ENCODE peak calls at places on chromosome 7, in five cellular contexts. One of them, this sample, is unnamed.

GRCh38 chr7:128890306-128891109 is 20.0 kb downstream of the KCP start:
- DNase-seq in adrenal gland: no peak
- DNase-seq in H54: no peak
- DNase-seq in uterus: no peak
- DNase-seq in stomach: peak
- DNase-seq in this sample: peak

GRCh38 chr7:94059747-94060146 is 55.6 kb upstream of the BET1 start:
- DNase-seq in H54: no peak
- DNase-seq in adrenal gland: no peak
- DNase-seq in uterus: no peak
- DNase-seq in stomach: no peak
- DNase-seq in this sample: no peak

GRCh38 chr7:55052726-55053431 is 34.1 kb downstream of the EGFR start:
- DNase-seq in uterus: no peak
- DNase-seq in stomach: no peak
- DNase-seq in H54: no peak
- DNase-seq in adrenal gland: peak
- DNase-seq in this sample: no peak

GRCh38 chr7:157570531-157571200 is 233.9 kb downstream of the DNAJB6 start:
- DNase-seq in H54: peak
- DNase-seq in adrenal gland: no peak
- DNase-seq in stomach: no peak
- DNase-seq in uterus: no peak
- DNase-seq in this sample: peak

GRCh38 chr7:107405559-107405958 is 64.3 kb upstream of the GPR22 start:
- DNase-seq in adrenal gland: no peak
- DNase-seq in uterus: no peak
- DNase-seq in stomach: no peak
- DNase-seq in H54: no peak
- DNase-seq in this sample: no peak

GRCh38 chr7:27346531-27347260 is 104.1 kb downstream of the EVX1 start:
- DNase-seq in adrenal gland: peak
- DNase-seq in H54: peak
- DNase-seq in stomach: peak
- DNase-seq in uterus: peak
- DNase-seq in this sample: no peak

GRCh38 chr7:711967-712600 is 14.4 kb upstream of the DNAAF5 start:
- DNase-seq in adrenal gland: no peak
- DNase-seq in uterus: no peak
- DNase-seq in H54: no peak
- DNase-seq in stomach: no peak
- DNase-seq in this sample: peak

GRCh38 chr7:104973909-104974415 is 40.0 kb upstream of the KMT2E start:
- DNase-seq in uterus: no peak
- DNase-seq in adrenal gland: no peak
- DNase-seq in H54: no peak
- DNase-seq in stomach: no peak
- DNase-seq in this sample: no peak

GRCh38 chr7:37987732-37988131 is 67.3 kb downstream of the EPDR1 start:
- DNase-seq in uterus: no peak
- DNase-seq in H54: no peak
- DNase-seq in adrenal gland: no peak
- DNase-seq in stomach: no peak
- DNase-seq in this sample: no peak

GRCh38 chr7:130309986-130310385 is 17.0 kb downstream of the CPA4 start:
- DNase-seq in H54: no peak
- DNase-seq in stomach: no peak
- DNase-seq in adrenal gland: no peak
- DNase-seq in uterus: no peak
- DNase-seq in this sample: no peak

GRCh38 chr7:152752513-152752912 is 7.0 kb upstream of the ACTR3B start:
- DNase-seq in adrenal gland: no peak
- DNase-seq in uterus: no peak
- DNase-seq in H54: no peak
- DNase-seq in stomach: no peak
- DNase-seq in this sample: no peak

GRCh38 chr7:128027485-128027980 is 3.7 kb downstream of the LRRC4 start:
- DNase-seq in uterus: no peak
- DNase-seq in H54: no peak
- DNase-seq in stomach: no peak
- DNase-seq in adrenal gland: no peak
- DNase-seq in this sample: no peak

GRCh38 chr7:98051118-98051744 is 55.4 kb upstream of the LMTK2 start:
- DNase-seq in uterus: no peak
- DNase-seq in stomach: peak
- DNase-seq in adrenal gland: no peak
- DNase-seq in H54: no peak
- DNase-seq in this sample: no peak

GRCh38 chr7:27116521-27116946 is 14.0 kb downstream of the HOXA4 start:
- DNase-seq in H54: no peak
- DNase-seq in adrenal gland: no peak
- DNase-seq in uterus: no peak
- DNase-seq in stomach: no peak
- DNase-seq in this sample: no peak

GRCh38 chr7:84975586-84976185 is 211.2 kb downstream of the SEMA3D start:
- DNase-seq in adrenal gland: no peak
- DNase-seq in uterus: no peak
- DNase-seq in stomach: no peak
- DNase-seq in H54: no peak
- DNase-seq in this sample: no peak

GRCh38 chr7:102453319-102453718 is 11.3 kb downstream of the ALKBH4 start:
- DNase-seq in H54: no peak
- DNase-seq in adrenal gland: no peak
- DNase-seq in stomach: no peak
- DNase-seq in uterus: no peak
- DNase-seq in this sample: no peak

GRCh38 chr7:36266683-36267082 is 113.6 kb downstream of the EEPD1 start:
- DNase-seq in adrenal gland: no peak
- DNase-seq in uterus: no peak
- DNase-seq in stomach: no peak
- DNase-seq in H54: no peak
- DNase-seq in this sample: no peak

GRCh38 chr7:140778975-140779374 is 82.5 kb downstream of the NDUFB2 start:
- DNase-seq in H54: no peak
- DNase-seq in adrenal gland: no peak
- DNase-seq in uterus: no peak
- DNase-seq in stomach: no peak
- DNase-seq in this sample: no peak

GRCh38 chr7:44636041-44636580 is 29.7 kb downstream of the OGDH start:
- DNase-seq in stomach: no peak
- DNase-seq in H54: no peak
- DNase-seq in uterus: no peak
- DNase-seq in adrenal gland: peak
- DNase-seq in this sample: no peak

GRCh38 chr7:44632196-44632595 is 25.8 kb downstream of the OGDH start:
- DNase-seq in uterus: no peak
- DNase-seq in adrenal gland: no peak
- DNase-seq in H54: no peak
- DNase-seq in stomach: no peak
- DNase-seq in this sample: no peak

GRCh38 chr7:44634839-44635591 is 28.6 kb downstream of the OGDH start:
- DNase-seq in H54: no peak
- DNase-seq in uterus: no peak
- DNase-seq in stomach: peak
- DNase-seq in adrenal gland: peak
- DNase-seq in this sample: no peak

GRCh38 chr7:44633254-44634186 is 27.1 kb downstream of the OGDH start:
- DNase-seq in stomach: peak
- DNase-seq in uterus: peak
- DNase-seq in adrenal gland: peak
- DNase-seq in H54: peak
- DNase-seq in this sample: no peak

DNA sequence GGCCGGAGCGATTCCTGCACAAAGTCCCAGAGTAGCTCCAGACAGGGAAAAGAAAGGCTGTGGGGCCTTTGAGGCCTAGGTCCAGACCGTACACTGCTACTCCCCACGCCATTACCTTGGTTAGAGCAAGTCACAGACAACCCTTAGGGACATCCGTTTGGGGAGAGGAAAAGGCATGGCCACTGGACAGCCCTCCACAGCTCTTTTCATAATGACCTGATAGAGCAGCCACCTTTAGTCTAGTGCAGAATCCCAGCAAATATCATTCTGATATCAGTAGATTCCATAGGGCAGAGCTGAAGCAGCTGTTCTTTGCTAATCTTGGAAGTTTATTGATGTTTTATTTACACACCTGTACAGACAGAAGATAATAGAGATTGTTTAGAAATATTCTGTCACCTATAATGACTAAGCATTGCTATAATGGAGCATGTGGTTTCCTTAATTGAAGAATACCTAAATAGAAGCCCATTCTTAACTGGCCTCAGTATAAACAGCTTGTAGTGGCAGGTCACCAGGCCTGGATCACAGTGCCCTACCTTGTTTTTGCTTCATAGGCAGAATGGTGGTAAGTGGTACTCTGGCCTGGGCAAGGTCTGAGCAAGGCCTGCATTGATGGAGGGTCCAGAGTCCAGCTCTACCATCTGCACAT is 27.9 kb downstream of the OGDH start:
- DNase-seq in stomach: peak
- DNase-seq in adrenal gland: no peak
- DNase-seq in H54: no peak
- DNase-seq in uterus: no peak
- DNase-seq in this sample: no peak
- TF ChIP-seq POLR2A in stomach: no peak
- TF ChIP-seq POLR2A in adrenal gland: peak
- TF ChIP-seq POLR2A in H54: no peak
- TF ChIP-seq POLR2A in uterus: no peak
- TF ChIP-seq POLR2A in this sample: no peak

DNA sequence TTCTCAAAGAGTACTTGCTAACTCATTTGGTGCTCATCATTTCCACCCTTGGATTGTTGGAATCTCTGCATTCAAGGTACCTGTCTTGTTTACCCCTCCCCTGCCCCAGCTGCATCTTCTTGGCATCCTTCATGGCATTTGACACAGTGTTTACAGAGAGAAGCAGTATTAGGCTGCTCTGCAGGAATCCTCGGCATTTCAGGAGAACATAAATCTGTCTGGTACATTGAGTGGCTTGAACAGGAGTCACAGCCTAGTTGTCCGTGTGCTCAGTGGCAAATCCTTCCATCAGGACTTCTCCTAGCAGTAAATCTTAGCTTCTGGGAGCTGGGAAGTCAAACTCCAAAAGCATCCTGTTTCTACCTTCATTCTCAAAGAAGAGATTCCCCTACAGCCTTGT is 136.8 kb upstream of the YAE1 start:
- DNase-seq in adrenal gland: no peak
- DNase-seq in H54: no peak
- DNase-seq in uterus: no peak
- DNase-seq in stomach: no peak
- DNase-seq in this sample: no peak
- TF ChIP-seq POLR2A in adrenal gland: no peak
- TF ChIP-seq POLR2A in H54: no peak
- TF ChIP-seq POLR2A in uterus: no peak
- TF ChIP-seq POLR2A in stomach: no peak
- TF ChIP-seq POLR2A in this sample: no peak

GRCh38 chr7:22444181-22444966 is 55.6 kb downstream of the STEAP1B start:
- DNase-seq in uterus: peak
- DNase-seq in stomach: peak
- DNase-seq in H54: peak
- DNase-seq in adrenal gland: peak
- DNase-seq in this sample: no peak
- TF ChIP-seq POLR2A in uterus: no peak
- TF ChIP-seq POLR2A in stomach: no peak
- TF ChIP-seq POLR2A in H54: no peak
- TF ChIP-seq POLR2A in adrenal gland: no peak
- TF ChIP-seq POLR2A in this sample: no peak

GRCh38 chr7:151631968-151632749 is 112.5 kb upstream of the RHEB start:
- DNase-seq in adrenal gland: peak
- DNase-seq in uterus: peak
- DNase-seq in stomach: peak
- DNase-seq in H54: peak
- DNase-seq in this sample: peak
- TF ChIP-seq POLR2A in adrenal gland: peak
- TF ChIP-seq POLR2A in uterus: peak
- TF ChIP-seq POLR2A in stomach: no peak
- TF ChIP-seq POLR2A in H54: peak
- TF ChIP-seq POLR2A in this sample: no peak

GRCh38 chr7:134778941-134779740 is at the start of gene CALD1:
- DNase-seq in adrenal gland: peak
- DNase-seq in H54: peak
- DNase-seq in stomach: peak
- DNase-seq in uterus: peak
- DNase-seq in this sample: no peak
- TF ChIP-seq POLR2A in adrenal gland: no peak
- TF ChIP-seq POLR2A in H54: peak
- TF ChIP-seq POLR2A in stomach: peak
- TF ChIP-seq POLR2A in uterus: peak
- TF ChIP-seq POLR2A in this sample: no peak

GRCh38 chr7:1742555-1743303 is 72.7 kb downstream of the ELFN1 start:
- DNase-seq in uterus: peak
- DNase-seq in stomach: peak
- DNase-seq in H54: peak
- DNase-seq in adrenal gland: peak
- DNase-seq in this sample: peak

GRCh38 chr7:1743481-1744230 is 73.6 kb downstream of the ELFN1 start:
- DNase-seq in stomach: no peak
- DNase-seq in H54: no peak
- DNase-seq in adrenal gland: no peak
- DNase-seq in uterus: no peak
- DNase-seq in this sample: no peak

GRCh38 chr7:1740214-1740613 is 70.1 kb downstream of the ELFN1 start:
- DNase-seq in adrenal gland: no peak
- DNase-seq in uterus: no peak
- DNase-seq in H54: no peak
- DNase-seq in stomach: no peak
- DNase-seq in this sample: no peak

GRCh38 chr7:1741246-1741645 is 71.2 kb downstream of the ELFN1 start:
- DNase-seq in H54: no peak
- DNase-seq in adrenal gland: no peak
- DNase-seq in uterus: no peak
- DNase-seq in stomach: no peak
- DNase-seq in this sample: no peak

GRCh38 chr7:1741751-1742554 is 71.9 kb downstream of the ELFN1 start:
- DNase-seq in stomach: no peak
- DNase-seq in uterus: peak
- DNase-seq in H54: no peak
- DNase-seq in adrenal gland: no peak
- DNase-seq in this sample: peak
- TF ChIP-seq POLR2A in stomach: no peak
- TF ChIP-seq POLR2A in uterus: no peak
- TF ChIP-seq POLR2A in H54: no peak
- TF ChIP-seq POLR2A in adrenal gland: no peak
- TF ChIP-seq POLR2A in this sample: no peak

GRCh38 chr7:66043681-66044497 is 31.7 kb upstream of the ASL start:
- DNase-seq in adrenal gland: peak
- DNase-seq in H54: no peak
- DNase-seq in uterus: peak
- DNase-seq in stomach: peak
- DNase-seq in this sample: peak
- TF ChIP-seq POLR2A in adrenal gland: no peak
- TF ChIP-seq POLR2A in H54: no peak
- TF ChIP-seq POLR2A in uterus: no peak
- TF ChIP-seq POLR2A in stomach: no peak
- TF ChIP-seq POLR2A in this sample: no peak

GRCh38 chr7:87456247-87456646 is 19.2 kb downstream of the ABCB4 start:
- DNase-seq in H54: no peak
- DNase-seq in stomach: no peak
- DNase-seq in uterus: no peak
- DNase-seq in adrenal gland: no peak
- DNase-seq in this sample: no peak
- TF ChIP-seq POLR2A in H54: no peak
- TF ChIP-seq POLR2A in stomach: no peak
- TF ChIP-seq POLR2A in uterus: no peak
- TF ChIP-seq POLR2A in adrenal gland: no peak
- TF ChIP-seq POLR2A in this sample: no peak

This sample was measured in spleen.